ENCODE peak calls at places on chromosomes 13 and 19, in four cellular contexts. One of them, this sample, is unnamed.

GRCh38 chr13:86095351-86095750 is 296.1 kb upstream of the SLITRK6 start:
- DNase-seq in HCT116: no peak
- DNase-seq in K562: no peak
- DNase-seq in HepG2: no peak
- DNase-seq in this sample: no peak

GRCh38 chr13:30731658-30732390 is 3.5 kb upstream of the ALOX5AP start:
- DNase-seq in HCT116: no peak
- DNase-seq in K562: no peak
- DNase-seq in HepG2: no peak
- DNase-seq in this sample: no peak

GRCh38 chr13:30585748-30586262 is 31.9 kb upstream of the USPL1 start:
- DNase-seq in HCT116: no peak
- DNase-seq in K562: peak; percentile 50
- DNase-seq in HepG2: no peak
- DNase-seq in this sample: no peak

GRCh38 chr13:40146063-40146462 is 490.6 kb downstream of the COG6 start:
- DNase-seq in HCT116: no peak
- DNase-seq in K562: no peak
- DNase-seq in HepG2: no peak
- DNase-seq in this sample: no peak

GRCh38 chr13:42574435-42575311 is 721 bp downstream of the TNFSF11 start:
- DNase-seq in HCT116: no peak
- DNase-seq in K562: no peak
- DNase-seq in HepG2: no peak
- DNase-seq in this sample: no peak

GRCh38 chr13:111117289-111117688 is 2.2 kb downstream of the ARHGEF7 start:
- DNase-seq in HCT116: no peak
- DNase-seq in K562: no peak
- DNase-seq in HepG2: no peak
- DNase-seq in this sample: no peak

GRCh38 chr13:52348983-52349780 is 56.8 kb downstream of the THSD1 start:
- DNase-seq in HCT116: peak; percentile 73
- DNase-seq in K562: peak; percentile 26
- DNase-seq in HepG2: no peak
- DNase-seq in this sample: peak; percentile 15

GRCh38 chr19:13115936-13116281 is 631 bp downstream of the TRMT1 start:
- DNase-seq in HCT116: no peak
- DNase-seq in K562: peak; percentile 27
- DNase-seq in HepG2: no peak
- DNase-seq in this sample: no peak

GRCh38 chr19:48181505-48181904 is 11.0 kb downstream of the ZSWIM9 start:
- DNase-seq in HCT116: no peak
- DNase-seq in K562: no peak
- DNase-seq in HepG2: no peak
- DNase-seq in this sample: no peak

GRCh38 chr13:99341969-99342722 is 34.9 kb upstream of the GPR183 start:
- DNase-seq in HCT116: no peak
- DNase-seq in K562: no peak
- DNase-seq in HepG2: no peak
- DNase-seq in this sample: no peak

GRCh38 chr13:31012285-31013024 is 80.0 kb downstream of the TEX26 start:
- DNase-seq in HCT116: no peak
- DNase-seq in K562: no peak
- DNase-seq in HepG2: peak; percentile 3
- DNase-seq in this sample: no peak

GRCh38 chr19:8577247-8577646 is at the start of gene MYO1F:
- DNase-seq in HCT116: no peak
- DNase-seq in K562: peak; percentile 58
- DNase-seq in HepG2: no peak
- DNase-seq in this sample: no peak

GRCh38 chr19:21143846-21144245 is 2.0 kb downstream of the ZNF431 start:
- DNase-seq in HCT116: peak; percentile 24
- DNase-seq in K562: peak; percentile 54
- DNase-seq in HepG2: no peak
- DNase-seq in this sample: no peak

GRCh38 chr13:98972059-98972458 is 5.8 kb downstream of the DOCK9 start:
- DNase-seq in HCT116: no peak
- DNase-seq in K562: no peak
- DNase-seq in HepG2: no peak
- DNase-seq in this sample: no peak

GRCh38 chr19:19338082-19338481 is 17.5 kb downstream of the MAU2 start:
- DNase-seq in HCT116: no peak
- DNase-seq in K562: no peak
- DNase-seq in HepG2: no peak
- DNase-seq in this sample: no peak

GRCh38 chr13:18948012-18948663 is 233.5 kb downstream of the TUBA3C start:
- DNase-seq in HCT116: no peak
- DNase-seq in K562: no peak
- DNase-seq in HepG2: no peak
- DNase-seq in this sample: no peak

GRCh38 chr19:29752450-29753025 is 37.5 kb upstream of the C19orf12 start:
- DNase-seq in HCT116: no peak
- DNase-seq in K562: no peak
- DNase-seq in HepG2: no peak
- DNase-seq in this sample: no peak

GRCh38 chr13:111953546-111954178 is 113.3 kb upstream of the SOX1 start:
- DNase-seq in HCT116: no peak
- DNase-seq in K562: no peak
- DNase-seq in HepG2: no peak
- DNase-seq in this sample: no peak

GRCh38 chr19:55080915-55081772 is 5.5 kb downstream of the EPS8L1 start:
- DNase-seq in HCT116: peak; percentile 86
- DNase-seq in K562: peak; percentile 95
- DNase-seq in HepG2: peak; percentile 53
- DNase-seq in this sample: no peak

GRCh38 chr19:5990289-5990797 is 12.4 kb upstream of the RANBP3 start:
- DNase-seq in HCT116: no peak
- DNase-seq in K562: peak; percentile 68
- DNase-seq in HepG2: no peak
- DNase-seq in this sample: no peak

GRCh38 chr19:5985098-5985783 is 7.3 kb upstream of the RANBP3 start:
- DNase-seq in HCT116: no peak
- DNase-seq in K562: peak; percentile 75
- DNase-seq in HepG2: no peak
- DNase-seq in this sample: no peak

GRCh38 chr19:5988520-5989387 is 10.8 kb upstream of the RANBP3 start:
- DNase-seq in HCT116: no peak
- DNase-seq in K562: peak; percentile 36
- DNase-seq in HepG2: no peak
- DNase-seq in this sample: no peak

GRCh38 chr19:5989388-5990074 is 11.6 kb upstream of the RANBP3 start:
- DNase-seq in HCT116: no peak
- DNase-seq in K562: no peak
- DNase-seq in HepG2: no peak
- DNase-seq in this sample: no peak

DNA sequence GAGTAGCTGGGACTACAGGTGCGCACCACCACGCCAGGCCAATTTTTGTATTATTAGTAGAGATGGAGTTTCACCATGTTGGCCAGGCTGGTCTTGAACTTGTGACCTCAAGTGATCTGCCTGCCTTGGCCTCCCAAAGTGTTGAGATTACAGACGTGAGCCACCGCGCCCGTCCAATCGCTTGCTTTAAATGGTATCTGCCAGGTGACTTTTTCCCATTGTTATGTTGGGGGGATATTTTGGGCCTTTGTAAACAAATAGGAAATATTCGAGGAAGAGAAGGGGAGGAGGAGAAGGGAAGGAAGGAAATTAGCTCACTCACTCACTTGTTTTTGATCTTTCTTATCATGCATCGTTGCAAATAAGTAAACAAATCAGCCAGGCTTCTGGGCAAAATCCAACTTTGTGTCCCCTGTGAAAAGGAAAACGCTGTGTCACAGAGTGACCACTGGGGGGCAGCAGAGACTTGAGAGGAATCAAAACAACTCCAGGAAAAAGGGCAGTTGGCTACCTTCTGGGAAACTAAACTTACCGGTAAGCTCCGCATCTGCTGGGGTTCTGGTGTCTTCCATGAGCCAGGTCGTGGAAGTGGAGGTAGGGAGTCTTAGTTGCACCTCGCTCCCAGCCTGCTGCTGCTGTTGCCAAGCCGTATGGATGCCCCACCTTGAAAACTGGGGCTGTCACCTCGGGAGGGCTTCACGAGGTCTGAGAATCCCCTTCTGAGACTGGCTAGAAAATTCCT is 9.3 kb upstream of the RANBP3 start:
- DNase-seq in HCT116: peak; percentile 60
- DNase-seq in K562: peak; percentile 87
- DNase-seq in HepG2: peak; percentile 90
- DNase-seq in this sample: peak; percentile 57
- TF ChIP-seq POLR2AphosphoS5 in HCT116: no peak
- TF ChIP-seq POLR2AphosphoS5 in K562: no peak
- TF ChIP-seq POLR2AphosphoS5 in HepG2: no peak
- TF ChIP-seq POLR2AphosphoS5 in this sample: no peak

GRCh38 chr19:5253403-5254110 is 87.1 kb downstream of the PTPRS start:
- DNase-seq in HCT116: no peak
- DNase-seq in K562: no peak
- DNase-seq in HepG2: peak; percentile 61
- DNase-seq in this sample: no peak
- TF ChIP-seq TCF7L2 in HCT116: no peak
- TF ChIP-seq TCF7L2 in K562: no peak
- TF ChIP-seq TCF7L2 in HepG2: no peak
- TF ChIP-seq TCF7L2 in this sample: no peak

GRCh38 chr19:35890113-35890650 is 10.2 kb downstream of the NFKBID start:
- DNase-seq in HCT116: no peak
- DNase-seq in K562: no peak
- DNase-seq in HepG2: no peak
- DNase-seq in this sample: no peak
- TF ChIP-seq POLR2AphosphoS5 in HCT116: no peak
- TF ChIP-seq POLR2AphosphoS5 in K562: no peak
- TF ChIP-seq POLR2AphosphoS5 in HepG2: no peak
- TF ChIP-seq POLR2AphosphoS5 in this sample: no peak

GRCh38 chr13:66835040-66835628 is 395.0 kb downstream of the PCDH9 start:
- DNase-seq in HCT116: no peak
- DNase-seq in K562: peak; percentile 82
- DNase-seq in HepG2: peak; percentile 24
- DNase-seq in this sample: no peak

GRCh38 chr13:66831317-66831716 is 398.8 kb downstream of the PCDH9 start:
- DNase-seq in HCT116: no peak
- DNase-seq in K562: no peak
- DNase-seq in HepG2: no peak
- DNase-seq in this sample: no peak

GRCh38 chr13:66837246-66837645 is 392.9 kb downstream of the PCDH9 start:
- DNase-seq in HCT116: no peak
- DNase-seq in K562: no peak
- DNase-seq in HepG2: no peak
- DNase-seq in this sample: no peak
- TF ChIP-seq TCF7L2 in HCT116: no peak
- TF ChIP-seq TCF7L2 in K562: no peak
- TF ChIP-seq TCF7L2 in HepG2: no peak
- TF ChIP-seq TCF7L2 in this sample: no peak

DNA sequence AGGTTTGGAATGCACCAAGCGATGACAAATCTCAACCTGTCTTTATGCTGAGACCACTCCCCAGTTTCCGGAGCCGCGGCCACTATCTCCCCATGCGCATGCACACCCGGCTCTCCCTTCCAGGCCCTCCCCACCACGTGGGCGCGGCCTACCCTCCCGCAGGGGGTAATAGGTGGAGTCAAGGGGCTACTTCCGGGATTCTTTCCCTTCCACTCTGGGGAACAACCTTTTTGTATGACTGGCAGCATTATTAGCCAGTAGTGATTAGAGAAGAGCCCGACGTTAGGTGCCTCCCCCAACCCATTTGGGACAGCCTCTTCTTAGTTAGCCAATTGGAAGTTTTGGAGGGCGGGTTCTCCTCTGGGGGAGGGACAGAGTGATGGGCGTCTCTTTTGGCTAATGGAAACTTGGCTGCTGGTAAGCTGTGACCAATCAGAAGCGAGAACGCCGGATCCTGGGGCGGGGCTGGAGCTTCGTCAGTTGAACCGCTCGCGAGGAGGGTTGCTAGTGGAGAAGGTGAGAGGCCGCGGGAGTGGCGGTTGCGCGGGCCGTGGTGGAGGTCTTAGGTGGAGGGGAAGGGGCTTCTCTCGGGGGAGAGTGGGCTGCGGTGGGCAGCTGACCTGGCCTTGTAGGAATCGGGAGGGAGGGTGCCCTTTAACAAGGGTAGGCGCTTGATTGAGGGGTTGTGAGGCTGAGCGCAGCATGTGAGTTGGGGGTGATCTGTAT is at the start of gene CCDC61:
- DNase-seq in HCT116: peak; percentile 100
- DNase-seq in K562: peak; percentile 99
- DNase-seq in HepG2: peak; percentile 99
- DNase-seq in this sample: peak; percentile 97
- TF ChIP-seq POLR2AphosphoS5 in HCT116: peak; percentile 84
- TF ChIP-seq POLR2AphosphoS5 in K562: peak; percentile 64
- TF ChIP-seq POLR2AphosphoS5 in HepG2: peak; percentile 93
- TF ChIP-seq POLR2AphosphoS5 in this sample: peak; percentile 75

GRCh38 chr13:39106216-39106995 is 68.2 kb downstream of the NHLRC3 start:
- DNase-seq in HCT116: no peak
- DNase-seq in K562: no peak
- DNase-seq in HepG2: peak; percentile 4
- DNase-seq in this sample: no peak
- TF ChIP-seq TCF7L2 in HCT116: no peak
- TF ChIP-seq TCF7L2 in K562: no peak
- TF ChIP-seq TCF7L2 in HepG2: no peak
- TF ChIP-seq TCF7L2 in this sample: no peak

GRCh38 chr19:43751466-43752220 is 3.1 kb downstream of the SMG9 start:
- DNase-seq in HCT116: no peak
- DNase-seq in K562: no peak
- DNase-seq in HepG2: no peak
- DNase-seq in this sample: no peak

GRCh38 chr19:43754312-43754561 is 525 bp downstream of the SMG9 start:
- DNase-seq in HCT116: no peak
- DNase-seq in K562: no peak
- DNase-seq in HepG2: no peak
- DNase-seq in this sample: no peak

GRCh38 chr19:43754562-43755255 is at the start of gene SMG9:
- DNase-seq in HCT116: peak; percentile 95
- DNase-seq in K562: peak; percentile 98
- DNase-seq in HepG2: peak; percentile 94
- DNase-seq in this sample: peak; percentile 76

GRCh38 chr19:43752287-43752875 is 2.4 kb downstream of the SMG9 start:
- DNase-seq in HCT116: no peak
- DNase-seq in K562: no peak
- DNase-seq in HepG2: no peak
- DNase-seq in this sample: no peak

GRCh38 chr19:43755256-43755801 is 567 bp upstream of the SMG9 start:
- DNase-seq in HCT116: no peak
- DNase-seq in K562: peak; percentile 92
- DNase-seq in HepG2: no peak
- DNase-seq in this sample: no peak
- TF ChIP-seq POLR2AphosphoS5 in HCT116: peak; percentile 84
- TF ChIP-seq POLR2AphosphoS5 in K562: no peak
- TF ChIP-seq POLR2AphosphoS5 in HepG2: no peak
- TF ChIP-seq POLR2AphosphoS5 in this sample: peak; percentile 20

GRCh38 chr13:32538234-32538620 is 368 bp downstream of the N4BP2L2 start:
- DNase-seq in HCT116: no peak
- DNase-seq in K562: no peak
- DNase-seq in HepG2: peak; percentile 76
- DNase-seq in this sample: no peak

GRCh38 chr13:32538621-32539246 is at the start of gene N4BP2L2:
- DNase-seq in HCT116: peak; percentile 93
- DNase-seq in K562: peak; percentile 95
- DNase-seq in HepG2: peak; percentile 96
- DNase-seq in this sample: peak; percentile 83

GRCh38 chr13:32535140-32535539 is 3.5 kb downstream of the N4BP2L2 start:
- DNase-seq in HCT116: no peak
- DNase-seq in K562: no peak
- DNase-seq in HepG2: no peak
- DNase-seq in this sample: no peak

GRCh38 chr13:32535748-32536147 is 2.8 kb downstream of the N4BP2L2 start:
- DNase-seq in HCT116: no peak
- DNase-seq in K562: no peak
- DNase-seq in HepG2: no peak
- DNase-seq in this sample: no peak

GRCh38 chr13:32537580-32538233 is 888 bp downstream of the N4BP2L2 start:
- DNase-seq in HCT116: peak; percentile 6
- DNase-seq in K562: peak; percentile 51
- DNase-seq in HepG2: no peak
- DNase-seq in this sample: no peak
- TF ChIP-seq TCF7L2 in HCT116: no peak
- TF ChIP-seq TCF7L2 in K562: no peak
- TF ChIP-seq TCF7L2 in HepG2: no peak
- TF ChIP-seq TCF7L2 in this sample: no peak

This sample was measured in Panc1.